ENCODE peak calls at places on chromosome 5, in seven cellular contexts. One of them, this sample, is unnamed.

GRCh38 chr5:55986931-55987330 is 7.8 kb downstream of the IL6ST start:
- DNase-seq in upper lobe of right lung: no peak
- DNase-seq in lung: no peak
- DNase-seq in A549: no peak
- DNase-seq in tibial artery: no peak
- DNase-seq in effector memory CD4-positive, alpha-beta T cell: no peak
- DNase-seq in body of pancreas: no peak
- DNase-seq in this sample: no peak

GRCh38 chr5:93894471-93895354 is 153.3 kb upstream of the POU5F2 start:
- DNase-seq in upper lobe of right lung: no peak
- DNase-seq in lung: no peak
- DNase-seq in A549: peak; percentile 9
- DNase-seq in tibial artery: no peak
- DNase-seq in effector memory CD4-positive, alpha-beta T cell: no peak
- DNase-seq in body of pancreas: no peak
- DNase-seq in this sample: no peak

GRCh38 chr5:105677291-105677690 is 1993.4 kb downstream of the EFNA5 start:
- DNase-seq in upper lobe of right lung: no peak
- DNase-seq in lung: no peak
- DNase-seq in A549: no peak
- DNase-seq in tibial artery: no peak
- DNase-seq in effector memory CD4-positive, alpha-beta T cell: no peak
- DNase-seq in body of pancreas: no peak
- DNase-seq in this sample: no peak

GRCh38 chr5:151344088-151344487 is 3.3 kb downstream of the SLC36A2 start:
- DNase-seq in upper lobe of right lung: no peak
- DNase-seq in lung: no peak
- DNase-seq in A549: no peak
- DNase-seq in tibial artery: no peak
- DNase-seq in effector memory CD4-positive, alpha-beta T cell: no peak
- DNase-seq in body of pancreas: no peak
- DNase-seq in this sample: no peak

GRCh38 chr5:91077623-91078022 is 305.5 kb downstream of the ARRDC3 start:
- DNase-seq in upper lobe of right lung: no peak
- DNase-seq in lung: no peak
- DNase-seq in A549: no peak
- DNase-seq in tibial artery: no peak
- DNase-seq in effector memory CD4-positive, alpha-beta T cell: no peak
- DNase-seq in body of pancreas: no peak
- DNase-seq in this sample: no peak

GRCh38 chr5:157100140-157100679 is 8.6 kb downstream of the HAVCR2 start:
- DNase-seq in upper lobe of right lung: no peak
- DNase-seq in lung: no peak
- DNase-seq in A549: peak; percentile 50
- DNase-seq in tibial artery: no peak
- DNase-seq in effector memory CD4-positive, alpha-beta T cell: no peak
- DNase-seq in body of pancreas: no peak
- DNase-seq in this sample: no peak

GRCh38 chr5:66252849-66253248 is 108.7 kb downstream of the SREK1 start:
- DNase-seq in upper lobe of right lung: no peak
- DNase-seq in lung: no peak
- DNase-seq in A549: no peak
- DNase-seq in tibial artery: no peak
- DNase-seq in effector memory CD4-positive, alpha-beta T cell: no peak
- DNase-seq in body of pancreas: no peak
- DNase-seq in this sample: no peak

GRCh38 chr5:95697781-95698681 is 15.2 kb upstream of the SPATA9 start:
- DNase-seq in upper lobe of right lung: no peak
- DNase-seq in lung: no peak
- DNase-seq in A549: peak; percentile 6
- DNase-seq in tibial artery: no peak
- DNase-seq in effector memory CD4-positive, alpha-beta T cell: no peak
- DNase-seq in body of pancreas: no peak
- DNase-seq in this sample: no peak

GRCh38 chr5:123035320-123035949 is 1.1 kb downstream of the PPIC start:
- DNase-seq in upper lobe of right lung: peak; percentile 81
- DNase-seq in lung: peak; percentile 61
- DNase-seq in A549: peak; percentile 83
- DNase-seq in tibial artery: peak; percentile 85
- DNase-seq in effector memory CD4-positive, alpha-beta T cell: no peak
- DNase-seq in body of pancreas: peak; percentile 58
- DNase-seq in this sample: no peak

GRCh38 chr5:24644757-24645156 is at the start of gene CDH10:
- DNase-seq in upper lobe of right lung: no peak
- DNase-seq in lung: no peak
- DNase-seq in A549: peak; percentile 29
- DNase-seq in tibial artery: no peak
- DNase-seq in effector memory CD4-positive, alpha-beta T cell: no peak
- DNase-seq in body of pancreas: peak; percentile 26
- DNase-seq in this sample: no peak

GRCh38 chr5:179371123-179371515 is 25.9 kb upstream of the ADAMTS2 start:
- DNase-seq in upper lobe of right lung: no peak
- DNase-seq in lung: no peak
- DNase-seq in A549: no peak
- DNase-seq in tibial artery: no peak
- DNase-seq in effector memory CD4-positive, alpha-beta T cell: no peak
- DNase-seq in body of pancreas: no peak
- DNase-seq in this sample: no peak

GRCh38 chr5:115838885-115839518 is 2.4 kb downstream of the ATG12 start:
- DNase-seq in upper lobe of right lung: no peak
- DNase-seq in lung: no peak
- DNase-seq in A549: peak; percentile 61
- DNase-seq in tibial artery: no peak
- DNase-seq in effector memory CD4-positive, alpha-beta T cell: no peak
- DNase-seq in body of pancreas: no peak
- DNase-seq in this sample: peak; percentile 76

GRCh38 chr5:154631141-154631540 is 124.0 kb upstream of the LARP1 start:
- DNase-seq in upper lobe of right lung: peak; percentile 52
- DNase-seq in lung: no peak
- DNase-seq in A549: no peak
- DNase-seq in tibial artery: no peak
- DNase-seq in effector memory CD4-positive, alpha-beta T cell: no peak
- DNase-seq in body of pancreas: no peak
- DNase-seq in this sample: no peak

GRCh38 chr5:141434006-141434405 is 3.7 kb downstream of the PCDHGA12 start:
- DNase-seq in upper lobe of right lung: no peak
- DNase-seq in lung: no peak
- DNase-seq in A549: no peak
- DNase-seq in tibial artery: no peak
- DNase-seq in effector memory CD4-positive, alpha-beta T cell: no peak
- DNase-seq in body of pancreas: no peak
- DNase-seq in this sample: no peak

GRCh38 chr5:175895701-175896102 is 24.3 kb downstream of the CPLX2 start:
- DNase-seq in upper lobe of right lung: no peak
- DNase-seq in lung: no peak
- DNase-seq in A549: no peak
- DNase-seq in tibial artery: no peak
- DNase-seq in effector memory CD4-positive, alpha-beta T cell: peak; percentile 56
- DNase-seq in body of pancreas: no peak
- DNase-seq in this sample: peak; percentile 69

GRCh38 chr5:115551415-115551814 is 6.8 kb upstream of the FEM1C start:
- DNase-seq in upper lobe of right lung: no peak
- DNase-seq in lung: no peak
- DNase-seq in A549: peak; percentile 29
- DNase-seq in tibial artery: no peak
- DNase-seq in effector memory CD4-positive, alpha-beta T cell: no peak
- DNase-seq in body of pancreas: no peak
- DNase-seq in this sample: no peak

GRCh38 chr5:179806250-179807045 is at the start of gene MGAT4B:
- DNase-seq in upper lobe of right lung: peak; percentile 90
- DNase-seq in lung: peak; percentile 73
- DNase-seq in A549: peak; percentile 78
- DNase-seq in tibial artery: peak; percentile 89
- DNase-seq in effector memory CD4-positive, alpha-beta T cell: peak; percentile 38
- DNase-seq in body of pancreas: peak; percentile 85
- DNase-seq in this sample: peak; percentile 59

GRCh38 chr5:2373631-2374030 is 377.8 kb downstream of the IRX2 start:
- DNase-seq in upper lobe of right lung: no peak
- DNase-seq in lung: no peak
- DNase-seq in A549: no peak
- DNase-seq in tibial artery: no peak
- DNase-seq in effector memory CD4-positive, alpha-beta T cell: no peak
- DNase-seq in body of pancreas: no peak
- DNase-seq in this sample: no peak

GRCh38 chr5:132388244-132389050 is 18.9 kb downstream of the SLC22A5 start:
- DNase-seq in upper lobe of right lung: no peak
- DNase-seq in lung: no peak
- DNase-seq in A549: no peak
- DNase-seq in tibial artery: no peak
- DNase-seq in effector memory CD4-positive, alpha-beta T cell: no peak
- DNase-seq in body of pancreas: no peak
- DNase-seq in this sample: no peak

GRCh38 chr5:173765030-173765644 is 123.0 kb upstream of the CPEB4 start:
- DNase-seq in upper lobe of right lung: no peak
- DNase-seq in lung: no peak
- DNase-seq in A549: no peak
- DNase-seq in tibial artery: no peak
- DNase-seq in effector memory CD4-positive, alpha-beta T cell: no peak
- DNase-seq in body of pancreas: no peak
- DNase-seq in this sample: no peak

GRCh38 chr5:119386945-119387344 is 31.1 kb downstream of the TNFAIP8 start:
- DNase-seq in upper lobe of right lung: no peak
- DNase-seq in lung: no peak
- DNase-seq in A549: no peak
- DNase-seq in tibial artery: peak; percentile 72
- DNase-seq in effector memory CD4-positive, alpha-beta T cell: no peak
- DNase-seq in body of pancreas: peak; percentile 35
- DNase-seq in this sample: no peak

GRCh38 chr5:132487841-132488555 is 2.6 kb downstream of the IRF1 start:
- DNase-seq in upper lobe of right lung: peak; percentile 38
- DNase-seq in lung: no peak
- DNase-seq in A549: no peak
- DNase-seq in tibial artery: peak; percentile 51
- DNase-seq in effector memory CD4-positive, alpha-beta T cell: no peak
- DNase-seq in body of pancreas: no peak
- DNase-seq in this sample: peak; percentile 42

GRCh38 chr5:75281716-75282465 is 45.2 kb upstream of the ANKRD31 start:
- DNase-seq in upper lobe of right lung: no peak
- DNase-seq in lung: no peak
- DNase-seq in A549: no peak
- DNase-seq in tibial artery: no peak
- DNase-seq in effector memory CD4-positive, alpha-beta T cell: no peak
- DNase-seq in body of pancreas: no peak
- DNase-seq in this sample: no peak

GRCh38 chr5:169006878-169007790 is 293.8 kb downstream of the SLIT3 start:
- DNase-seq in upper lobe of right lung: no peak
- DNase-seq in lung: no peak
- DNase-seq in A549: peak; percentile 68
- DNase-seq in tibial artery: no peak
- DNase-seq in effector memory CD4-positive, alpha-beta T cell: no peak
- DNase-seq in body of pancreas: no peak
- DNase-seq in this sample: no peak

GRCh38 chr5:11524188-11524587 is 380.1 kb downstream of the CTNND2 start:
- DNase-seq in upper lobe of right lung: no peak
- DNase-seq in lung: no peak
- DNase-seq in A549: no peak
- DNase-seq in tibial artery: no peak
- DNase-seq in effector memory CD4-positive, alpha-beta T cell: no peak
- DNase-seq in body of pancreas: no peak
- DNase-seq in this sample: no peak

GRCh38 chr5:38286038-38286437 is 27.7 kb downstream of the EGFLAM start:
- DNase-seq in upper lobe of right lung: no peak
- DNase-seq in lung: no peak
- DNase-seq in A549: no peak
- DNase-seq in tibial artery: no peak
- DNase-seq in effector memory CD4-positive, alpha-beta T cell: no peak
- DNase-seq in body of pancreas: no peak
- DNase-seq in this sample: no peak

GRCh38 chr5:8827701-8828100 is 718.2 kb downstream of the SEMA5A start:
- DNase-seq in upper lobe of right lung: no peak
- DNase-seq in lung: no peak
- DNase-seq in A549: no peak
- DNase-seq in tibial artery: no peak
- DNase-seq in effector memory CD4-positive, alpha-beta T cell: no peak
- DNase-seq in body of pancreas: no peak
- DNase-seq in this sample: no peak

GRCh38 chr5:72252574-72253155 is 67.4 kb downstream of the MRPS27 start:
- DNase-seq in upper lobe of right lung: no peak
- DNase-seq in lung: no peak
- DNase-seq in A549: no peak
- DNase-seq in tibial artery: no peak
- DNase-seq in effector memory CD4-positive, alpha-beta T cell: no peak
- DNase-seq in body of pancreas: no peak
- DNase-seq in this sample: no peak

GRCh38 chr5:100904259-100904822 is 1.3 kb upstream of the ST8SIA4 start:
- DNase-seq in upper lobe of right lung: peak; percentile 50
- DNase-seq in lung: peak; percentile 32
- DNase-seq in A549: peak; percentile 18
- DNase-seq in tibial artery: peak; percentile 46
- DNase-seq in effector memory CD4-positive, alpha-beta T cell: peak; percentile 47
- DNase-seq in body of pancreas: no peak
- DNase-seq in this sample: peak; percentile 59

GRCh38 chr5:167967494-167968180 is 323.8 kb upstream of the WWC1 start:
- DNase-seq in upper lobe of right lung: no peak
- DNase-seq in lung: no peak
- DNase-seq in A549: no peak
- DNase-seq in tibial artery: no peak
- DNase-seq in effector memory CD4-positive, alpha-beta T cell: no peak
- DNase-seq in body of pancreas: no peak
- DNase-seq in this sample: no peak
- H3K4me1 ChIP-seq in upper lobe of right lung: no peaks in the 10 kb centered on the region
- H3K4me1 ChIP-seq in lung: no peaks in the 10 kb centered on the region
- H3K4me1 ChIP-seq in A549: no peaks in the 10 kb centered on the region
- H3K4me1 ChIP-seq in tibial artery: no peaks in the 10 kb centered on the region
- H3K4me1 ChIP-seq in effector memory CD4-positive, alpha-beta T cell: no peaks in the 10 kb centered on the region
- H3K4me1 ChIP-seq in body of pancreas: no peaks in the 10 kb centered on the region
- H3K4me1 ChIP-seq in this sample: no peaks in the 10 kb centered on the region

GRCh38 chr5:89308606-89309040 is 425.6 kb upstream of the MEF2C start:
- DNase-seq in upper lobe of right lung: no peak
- DNase-seq in lung: no peak
- DNase-seq in A549: no peak
- DNase-seq in tibial artery: no peak
- DNase-seq in effector memory CD4-positive, alpha-beta T cell: no peak
- DNase-seq in body of pancreas: no peak
- DNase-seq in this sample: no peak
- H3K27ac ChIP-seq in upper lobe of right lung: no peak overlapping the region
- H3K27ac ChIP-seq in lung: no peak overlapping the region
- H3K27ac ChIP-seq in A549: no peak overlapping the region
- H3K27ac ChIP-seq in tibial artery: no peak overlapping the region
- H3K27ac ChIP-seq in effector memory CD4-positive, alpha-beta T cell: no peak overlapping the region
- H3K27ac ChIP-seq in body of pancreas: no peak overlapping the region
- H3K27ac ChIP-seq in this sample: no peak overlapping the region

GRCh38 chr5:78641060-78641474 is 7.5 kb downstream of the LHFPL2 start:
- DNase-seq in upper lobe of right lung: no peak
- DNase-seq in lung: no peak
- DNase-seq in A549: no peak
- DNase-seq in tibial artery: no peak
- DNase-seq in effector memory CD4-positive, alpha-beta T cell: no peak
- DNase-seq in body of pancreas: no peak
- DNase-seq in this sample: no peak
- H3K4me1 ChIP-seq in upper lobe of right lung: peaks cover 18% of the 10 kb centered on the region
- H3K4me1 ChIP-seq in lung: peaks cover 18% of the 10 kb centered on the region
- H3K4me1 ChIP-seq in A549: peaks cover 94% of the 10 kb centered on the region
- H3K4me1 ChIP-seq in tibial artery: peaks cover 91% of the 10 kb centered on the region
- H3K4me1 ChIP-seq in effector memory CD4-positive, alpha-beta T cell: no peaks in the 10 kb centered on the region
- H3K4me1 ChIP-seq in body of pancreas: peaks cover 44% of the 10 kb centered on the region
- H3K4me1 ChIP-seq in this sample: no peaks in the 10 kb centered on the region

DNA sequence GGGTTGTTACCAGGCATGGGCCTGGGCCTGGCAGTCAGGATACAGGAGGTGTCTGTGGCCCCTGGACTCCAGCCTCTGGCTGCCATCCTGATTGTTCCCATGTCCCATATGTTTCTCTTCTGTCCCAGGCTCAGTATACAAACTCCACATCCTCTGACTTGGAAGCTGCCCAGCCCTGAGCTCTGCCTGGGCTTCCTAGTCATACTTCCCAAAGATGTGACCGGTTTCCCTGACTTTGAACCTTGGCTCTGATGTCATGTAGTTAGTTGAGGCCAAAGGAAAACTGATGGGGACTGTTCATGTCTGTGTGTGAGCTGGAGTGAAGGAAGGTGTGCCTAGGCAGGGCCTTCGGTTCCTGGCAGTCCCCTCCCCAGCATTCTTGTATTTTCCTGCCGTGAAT is 50.4 kb downstream of the CYSTM1 start:
- DNase-seq in upper lobe of right lung: no peak
- DNase-seq in lung: no peak
- DNase-seq in A549: no peak
- DNase-seq in tibial artery: no peak
- DNase-seq in effector memory CD4-positive, alpha-beta T cell: no peak
- DNase-seq in body of pancreas: no peak
- DNase-seq in this sample: no peak
- H3K27ac ChIP-seq in upper lobe of right lung: no peak overlapping the region
- H3K27ac ChIP-seq in lung: peak overlapping the region; percentile 1
- H3K27ac ChIP-seq in A549: no peak overlapping the region
- H3K27ac ChIP-seq in tibial artery: no peak overlapping the region
- H3K27ac ChIP-seq in effector memory CD4-positive, alpha-beta T cell: no peak overlapping the region
- H3K27ac ChIP-seq in body of pancreas: no peak overlapping the region
- H3K27ac ChIP-seq in this sample: no peak overlapping the region